ENCODE peak calls at places on chromosomes 2 and 18, in ten cellular contexts. A is HL-60, V is breast epithelium, T is HepG2, H is AG04449, Z is brain microvascular endothelial cell, J is fibroblast of lung, Y is PC-9, Q is astrocyte of the spinal cord, U is K562. K is an unnamed sample.

GRCh38 chr18:5630057-5630765 is 86.4 kb upstream of the EPB41L3 start:
- DNase-seq in A (no peak), V (peak; percentile 23), T (no peak), H (no peak), Z (no peak), J (no peak), Y (no peak), Q (peak; percentile 61), U (peak; percentile 26), K (peak; percentile 37)

GRCh38 chr2:200199576-200200263 is 106.8 kb upstream of the SPATS2L start:
- DNase-seq in A (no peak), V (no peak), T (no peak), H (no peak), Z (no peak), J (no peak), Y (peak; percentile 77), Q (no peak), U (no peak), K (no peak)

GRCh38 chr2:180015951-180016709 is 9.0 kb upstream of the CWC22 start:
- DNase-seq in A (no peak), V (no peak), T (no peak), H (peak; percentile 58), Z (peak; percentile 28), J (peak; percentile 90), Y (no peak), Q (peak; percentile 69), U (no peak), K (peak; percentile 67)

GRCh38 chr2:73071452-73072399 is at the start of gene SFXN5:
- DNase-seq in A (peak; percentile 78), V (peak; percentile 87), T (peak; percentile 93), H (no peak), Z (peak; percentile 91), J (peak; percentile 92), Y (peak; percentile 71), Q (peak; percentile 94), U (peak; percentile 79), K (peak; percentile 94)

GRCh38 chr2:118672571-118673158 is 174.8 kb downstream of the EN1 start:
- DNase-seq in A (no peak), V (no peak), T (no peak), H (no peak), Z (peak; percentile 52), J (peak; percentile 21), Y (peak; percentile 64), Q (no peak), U (peak; percentile 24), K (peak; percentile 40)

GRCh38 chr18:23835506-23835905 is 146.3 kb downstream of the LAMA3 start:
- DNase-seq in A (peak; percentile 56), V (no peak), T (no peak), H (no peak), Z (no peak), J (peak; percentile 37), Y (no peak), Q (no peak), U (no peak), K (peak; percentile 86)

GRCh38 chr2:46299365-46300263 is 2.4 kb downstream of the EPAS1 start:
- DNase-seq in A (no peak), V (peak; percentile 55), T (peak; percentile 58), H (no peak), Z (peak; percentile 59), J (peak; percentile 80), Y (peak; percentile 84), Q (peak; percentile 43), U (peak; percentile 23), K (peak; percentile 84)

GRCh38 chr2:149290662-149291061 is 39.7 kb upstream of the LYPD6 start:
- DNase-seq in A (no peak), V (no peak), T (no peak), H (no peak), Z (no peak), J (no peak), Y (no peak), Q (no peak), U (no peak), K (no peak)

GRCh38 chr2:218003994-218004419 is 1.2 kb upstream of the TNS1 start:
- DNase-seq in A (no peak), V (peak; percentile 61), T (no peak), H (peak; percentile 80), Z (peak; percentile 25), J (peak; percentile 98), Y (no peak), Q (peak; percentile 79), U (no peak), K (peak; percentile 91)
- H3K4me3 ChIP-seq in A (no peak overlapping the region), V (no peak overlapping the region), T (no peak overlapping the region), H (no peak overlapping the region), Z (no peak overlapping the region), J (no peak overlapping the region), Y (no peak overlapping the region), Q (no peak overlapping the region), U (no peak overlapping the region), K (no peak overlapping the region)

GRCh38 chr2:128473175-128474013 is 154.7 kb upstream of the HS6ST1 start:
- DNase-seq in A (peak; percentile 93), V (peak; percentile 48), T (no peak), H (peak; percentile 5), Z (peak; percentile 19), J (peak; percentile 86), Y (no peak), Q (peak; percentile 2), U (no peak), K (peak; percentile 79)

GRCh38 chr2:128474962-128475361 is 156.3 kb upstream of the HS6ST1 start:
- DNase-seq in A (no peak), V (no peak), T (no peak), H (no peak), Z (no peak), J (no peak), Y (no peak), Q (no peak), U (no peak), K (no peak)

GRCh38 chr2:128475427-128476211 is 157.0 kb upstream of the HS6ST1 start:
- DNase-seq in A (no peak), V (no peak), T (no peak), H (no peak), Z (no peak), J (no peak), Y (no peak), Q (no peak), U (no peak), K (no peak)

GRCh38 chr2:128474014-128474961 is 155.6 kb upstream of the HS6ST1 start:
- DNase-seq in A (no peak), V (no peak), T (no peak), H (no peak), Z (no peak), J (no peak), Y (no peak), Q (no peak), U (no peak), K (no peak)

GRCh38 chr2:128472789-128473174 is 154.1 kb upstream of the HS6ST1 start:
- DNase-seq in A (no peak), V (no peak), T (no peak), H (no peak), Z (no peak), J (peak; percentile 68), Y (no peak), Q (no peak), U (no peak), K (peak; percentile 69)
- TF ChIP-seq CTCF in A (no peak), V (no peak), T (no peak), H (no peak), Z (no peak), J (no peak), Y (no peak), Q (no peak), U (no peak), K (no peak)

GRCh38 chr2:158134055-158134454 is 32.4 kb downstream of the UPP2 start:
- DNase-seq in A (no peak), V (no peak), T (no peak), H (no peak), Z (no peak), J (no peak), Y (no peak), Q (no peak), U (no peak), K (no peak)

GRCh38 chr2:158134655-158135054 is 33.0 kb downstream of the UPP2 start:
- DNase-seq in A (no peak), V (no peak), T (peak; percentile 83), H (no peak), Z (no peak), J (no peak), Y (no peak), Q (no peak), U (no peak), K (no peak)

GRCh38 chr2:158142165-158142564 is 40.5 kb downstream of the UPP2 start:
- DNase-seq in A (peak; percentile 45), V (no peak), T (no peak), H (no peak), Z (no peak), J (no peak), Y (no peak), Q (no peak), U (no peak), K (no peak)

GRCh38 chr2:158140201-158140600 is 38.5 kb downstream of the UPP2 start:
- DNase-seq in A (no peak), V (no peak), T (no peak), H (no peak), Z (no peak), J (no peak), Y (no peak), Q (no peak), U (no peak), K (no peak)

GRCh38 chr2:158138255-158138654 is 36.6 kb downstream of the UPP2 start:
- DNase-seq in A (no peak), V (no peak), T (no peak), H (no peak), Z (no peak), J (no peak), Y (no peak), Q (no peak), U (no peak), K (no peak)
- H3K4me3 ChIP-seq in A (no peak overlapping the region), V (no peak overlapping the region), T (no peak overlapping the region), H (no peak overlapping the region), Z (no peak overlapping the region), J (no peak overlapping the region), Y (no peak overlapping the region), Q (no peak overlapping the region), U (no peak overlapping the region), K (no peak overlapping the region)

GRCh38 chr2:217437289-217437688 is 565.5 kb downstream of the TNS1 start:
- DNase-seq in A (no peak), V (no peak), T (no peak), H (no peak), Z (no peak), J (peak; percentile 33), Y (no peak), Q (no peak), U (no peak), K (no peak)

GRCh38 chr2:217440000-217440399 is 562.8 kb downstream of the TNS1 start:
- DNase-seq in A (no peak), V (no peak), T (no peak), H (no peak), Z (no peak), J (peak; percentile 27), Y (no peak), Q (no peak), U (no peak), K (no peak)

GRCh38 chr2:217436386-217436785 is 566.4 kb downstream of the TNS1 start:
- DNase-seq in A (no peak), V (no peak), T (no peak), H (no peak), Z (no peak), J (no peak), Y (no peak), Q (no peak), U (no peak), K (no peak)

GRCh38 chr2:217438821-217439220 is 564.0 kb downstream of the TNS1 start:
- DNase-seq in A (no peak), V (no peak), T (no peak), H (no peak), Z (no peak), J (no peak), Y (no peak), Q (no peak), U (no peak), K (no peak)

DNA sequence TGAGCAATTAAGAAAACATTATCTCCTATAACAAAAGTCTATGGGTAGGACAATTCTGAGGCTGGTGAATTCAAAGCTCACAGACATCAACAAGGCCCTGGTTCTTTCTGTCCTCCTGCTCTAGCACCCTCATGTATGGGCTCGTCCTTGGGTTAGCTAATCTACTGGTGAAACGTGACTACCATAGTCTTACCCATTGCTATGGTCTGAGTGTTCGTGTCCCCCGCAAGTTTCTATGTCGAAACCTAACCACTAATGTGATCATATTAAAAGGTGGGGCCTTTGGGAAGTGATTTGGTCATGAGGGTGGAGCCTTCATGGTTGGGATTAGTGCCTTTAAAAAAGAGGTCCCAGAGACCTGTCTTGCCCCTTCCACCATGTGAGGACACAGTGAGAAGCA is 564.7 kb downstream of the TNS1 start:
- DNase-seq in A (no peak), V (no peak), T (no peak), H (no peak), Z (no peak), J (no peak), Y (no peak), Q (no peak), U (no peak), K (no peak)
- TF ChIP-seq CTCF in A (no peak), V (no peak), T (no peak), H (no peak), Z (no peak), J (no peak), Y (no peak), Q (no peak), U (no peak), K (no peak)